ENCODE peak calls at places on chromosome X, in seven cellular contexts. D is SK-N-SH, I is BJ, T is tibial artery, A is fibroblast of lung, S is WTC11, G is fibroblast of the aortic adventitia. P is an unnamed sample.

GRCh38 chrX:140141444-140142029 is 176.2 kb upstream of the CXorf66 start:
- DNase-seq in S (peak; percentile 28), T (no peak), A (peak; percentile 28), G (peak; percentile 55), I (no peak), D (peak; percentile 44), P (peak; percentile 42)

GRCh38 chrX:51568586-51568985 is 50.1 kb downstream of the CENPVL3 start:
- DNase-seq in G (peak; percentile 37), T (no peak), I (peak; percentile 20), S (no peak), A (peak; percentile 67), D (no peak), P (no peak)

GRCh38 chrX:48616575-48616974 is 19.3 kb downstream of the WDR13 start:
- DNase-seq in S (peak; percentile 22), I (no peak), T (no peak), A (peak; percentile 48), G (no peak), D (no peak), P (no peak)

GRCh38 chrX:34586936-34587335 is 70.1 kb downstream of the TMEM47 start:
- DNase-seq in G (no peak), A (no peak), T (no peak), I (no peak), S (no peak), D (no peak), P (no peak)

GRCh38 chrX:13427441-13428054 is 107.7 kb upstream of the ATXN3L start:
- DNase-seq in I (no peak), D (no peak), T (no peak), G (no peak), S (no peak), A (no peak), P (no peak)

GRCh38 chrX:19955306-19955705 is 35.6 kb downstream of the BCLAF3 start:
- DNase-seq in S (no peak), G (no peak), I (no peak), T (no peak), A (no peak), D (no peak), P (no peak)

GRCh38 chrX:75522565-75523411 is at the start of gene ZDHHC15:
- DNase-seq in S (peak; percentile 53), A (peak; percentile 18), D (peak; percentile 64), I (no peak), G (no peak), T (peak; percentile 63), P (no peak)

GRCh38 chrX:38891641-38892413 is 90.6 kb downstream of the MID1IP1 start:
- DNase-seq in S (no peak), D (no peak), G (no peak), A (peak; percentile 18), I (no peak), T (no peak), P (peak; percentile 37)

GRCh38 chrX:132480581-132481203 is 8.1 kb downstream of the MBNL3 start:
- DNase-seq in A (peak; percentile 87), I (peak; percentile 57), S (no peak), G (peak; percentile 24), D (no peak), T (no peak), P (peak; percentile 30)

GRCh38 chrX:85379174-85379907 is at the start of gene POF1B:
- DNase-seq in T (no peak), A (no peak), S (no peak), D (no peak), G (no peak), I (no peak), P (no peak)

GRCh38 chrX:86946569-86946968 is 571.0 kb upstream of the KLHL4 start:
- DNase-seq in S (peak; percentile 17), A (peak; percentile 50), T (no peak), G (peak; percentile 1), I (no peak), D (peak; percentile 4), P (peak; percentile 10)

GRCh38 chrX:83934220-83934619 is 73.3 kb downstream of the CYLC1 start:
- DNase-seq in T (no peak), I (no peak), A (no peak), S (no peak), D (no peak), G (no peak), P (no peak)
- TF ChIP-seq CTCF in T (peak; percentile 6), I (no peak), A (no peak), S (no peak), D (peak; percentile 39), G (no peak), P (no peak)

GRCh38 chrX:28595346-28595745 is 8.1 kb downstream of the IL1RAPL1 start:
- DNase-seq in A (no peak), S (no peak), I (no peak), D (no peak), T (no peak), G (no peak), P (no peak)
- TF ChIP-seq CTCF in A (no peak), S (no peak), I (no peak), D (no peak), T (no peak), G (no peak), P (no peak)

GRCh38 chrX:108275732-108276131 is 162.5 kb downstream of the COL4A6 start:
- DNase-seq in A (no peak), I (no peak), T (no peak), D (no peak), S (no peak), G (no peak), P (no peak)
- TF ChIP-seq CTCF in A (no peak), I (no peak), T (no peak), D (no peak), S (no peak), G (no peak), P (no peak)

DNA sequence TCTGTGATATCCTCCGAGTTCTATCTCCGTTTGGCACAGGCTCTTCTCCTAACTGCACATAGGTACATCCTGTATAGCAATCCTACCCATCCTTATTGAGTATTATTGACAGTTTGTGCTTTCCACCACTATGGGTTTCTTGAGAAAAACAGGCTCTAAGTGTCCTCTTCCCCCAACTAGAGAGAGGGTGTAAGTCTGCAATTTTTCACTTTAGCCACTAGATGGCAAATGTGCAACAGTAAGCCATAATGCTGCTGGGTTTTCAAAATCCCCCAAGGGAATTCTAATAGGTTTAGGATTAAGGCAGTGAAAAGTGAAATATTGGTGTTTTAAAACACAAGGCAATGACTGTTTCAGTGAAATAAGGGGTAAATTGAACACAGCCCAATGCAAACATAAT is 239.1 kb upstream of the HTR2C start:
- DNase-seq in D (peak; percentile 31), A (peak; percentile 50), G (peak; percentile 51), S (no peak), T (no peak), I (no peak), P (peak; percentile 6)
- TF ChIP-seq CTCF in D (peak; percentile 82), A (peak; percentile 60), G (peak; percentile 77), S (peak; percentile 30), T (peak; percentile 28), I (peak; percentile 54), P (peak; percentile 23)

DNA sequence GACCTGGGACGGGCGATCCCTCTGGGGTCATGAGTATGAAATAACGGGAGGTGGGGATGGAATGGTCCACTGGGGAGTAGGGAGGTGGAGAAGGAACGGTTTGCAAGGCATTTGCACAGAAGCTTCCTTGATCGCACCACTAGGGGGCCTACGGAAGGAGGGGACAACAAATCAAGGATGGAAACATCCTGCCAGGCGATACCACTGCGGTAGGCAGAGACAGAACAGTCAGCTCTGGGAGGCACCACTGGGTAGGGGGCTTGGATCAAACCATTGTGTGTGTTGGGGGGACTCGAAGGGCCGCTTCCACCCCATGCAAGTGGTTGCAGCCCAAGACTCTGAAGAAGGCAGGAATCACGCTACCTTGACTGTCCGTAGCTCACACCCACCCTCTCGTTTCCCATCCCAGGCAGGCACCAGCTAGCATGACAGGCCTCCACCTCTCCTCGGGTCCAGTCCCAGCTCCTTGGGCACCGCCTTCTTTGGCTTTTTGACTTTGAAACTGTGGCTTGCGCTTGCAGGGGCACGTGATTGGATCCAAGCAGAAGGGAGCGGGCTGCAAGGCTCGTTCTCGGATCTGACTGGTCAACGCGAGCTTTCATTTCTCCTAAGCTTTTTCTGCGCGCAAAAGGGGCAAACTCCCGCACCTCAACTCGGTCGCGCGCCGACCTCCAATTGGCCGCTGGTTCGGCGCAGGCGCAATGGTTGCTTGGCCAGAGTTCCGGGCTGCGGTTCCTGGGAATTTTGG is 28.4 kb downstream of the GAGE1 start:
- DNase-seq in G (no peak), S (peak; percentile 56), T (no peak), D (peak; percentile 52), A (no peak), I (no peak), P (peak; percentile 39)
- TF ChIP-seq CTCF in G (no peak), S (no peak), T (no peak), D (peak; percentile 35), A (no peak), I (no peak), P (no peak)

DNA sequence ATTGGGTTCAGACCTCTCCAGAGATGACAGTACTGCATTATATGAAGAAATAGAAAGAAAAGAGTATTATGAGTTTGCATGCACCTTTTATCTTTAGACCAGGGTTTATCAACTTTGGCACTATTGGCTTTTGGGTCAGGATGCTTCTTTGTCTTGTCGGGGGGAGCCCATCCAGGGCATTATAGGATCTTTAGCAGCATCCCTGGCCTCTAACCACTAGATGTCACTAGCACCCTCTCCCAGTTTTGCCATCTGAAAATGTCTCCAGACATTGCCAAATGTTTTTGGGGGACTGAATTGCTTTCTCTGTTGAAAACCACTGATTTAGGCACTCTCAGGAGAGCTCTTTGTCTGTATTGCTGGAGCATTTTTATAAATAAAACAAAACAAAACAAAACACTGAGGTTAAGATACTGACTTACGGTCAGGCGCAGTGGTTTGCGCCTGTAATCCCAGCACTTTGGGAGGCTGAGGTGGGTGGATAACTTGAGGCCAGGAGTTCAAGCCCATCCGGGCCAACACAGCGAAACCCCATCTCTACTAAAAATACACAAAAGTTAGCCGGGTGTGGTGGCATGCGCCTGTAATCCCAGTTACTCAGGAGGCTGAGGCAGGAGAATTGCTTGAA is 23.6 kb downstream of the CA5B start:
- DNase-seq in T (no peak), I (no peak), S (peak; percentile 22), D (peak; percentile 62), A (peak; percentile 26), G (peak; percentile 49), P (peak; percentile 58)
- TF ChIP-seq CTCF in T (peak; percentile 48), I (peak; percentile 76), S (peak; percentile 39), D (peak; percentile 90), A (peak; percentile 80), G (peak; percentile 90), P (peak; percentile 62)